ENCODE peak calls at places on chromosomes 3 and 15, in seven cellular contexts. P is colonic mucosa; D is NCI-H1105 treated with DMSO at 0.1 percent for 48 hours; H is mammary epithelial cell; W is right lobe of liver; O is sciatic nerve; M is stimulated activated CD8-positive, alpha-beta memory T cell treated with anti-CD3 and anti-CD28 coated beads, Interleukin-15, amount 100 ng/mL, for 24 hours. L is an unnamed sample.

GRCh38 chr3:194736896-194737600 is 51.4 kb downstream of the FAM43A start:
- DNase-seq in P (no peak), D (no peak), H (no peak), W (no peak), O (no peak), M (no peak), L (no peak)

GRCh38 chr3:12302564-12302963 is 13.7 kb downstream of the PPARG start:
- DNase-seq in P (no peak), D (no peak), H (no peak), W (no peak), O (no peak), M (no peak), L (no peak)

GRCh38 chr3:184687363-184688049 is 24.4 kb downstream of the MAGEF1 start:
- DNase-seq in P (peak; percentile 49), D (no peak), H (no peak), W (peak; percentile 40), O (peak; percentile 80), M (no peak), L (peak; percentile 51)

GRCh38 chr3:29335438-29335837 is 54.6 kb downstream of the RBMS3 start:
- DNase-seq in P (peak; percentile 44), D (peak; percentile 86), H (peak; percentile 93), W (peak; percentile 51), O (peak; percentile 80), M (no peak), L (peak; percentile 31)

GRCh38 chr15:55819397-55820034 is 76.6 kb upstream of the PRTG start:
- DNase-seq in P (no peak), D (no peak), H (no peak), W (no peak), O (no peak), M (no peak), L (no peak)

GRCh38 chr3:148219995-148220394 is 477.7 kb upstream of the AGTR1 start:
- DNase-seq in P (no peak), D (no peak), H (no peak), W (no peak), O (no peak), M (no peak), L (no peak)

GRCh38 chr3:132317229-132317948 is at the start of gene ACP3:
- DNase-seq in P (peak; percentile 51), D (peak; percentile 96), H (peak; percentile 76), W (no peak), O (no peak), M (no peak), L (peak; percentile 40)

GRCh38 chr3:125141596-125142417 is 70.7 kb downstream of the SLC12A8 start:
- DNase-seq in P (peak; percentile 60), D (peak; percentile 37), H (no peak), W (peak; percentile 70), O (peak; percentile 81), M (peak; percentile 31), L (peak; percentile 68)

GRCh38 chr3:57080171-57080570 is 19.7 kb downstream of the SPATA12 start:
- DNase-seq in P (no peak), D (no peak), H (no peak), W (no peak), O (no peak), M (no peak), L (no peak)

GRCh38 chr3:133828576-133829309 is 23.1 kb downstream of the SRPRB start:
- DNase-seq in P (no peak), D (no peak), H (no peak), W (no peak), O (no peak), M (no peak), L (no peak)

GRCh38 chr3:130820976-130821375 is 72.9 kb upstream of the ATP2C1 start:
- DNase-seq in P (no peak), D (no peak), H (peak; percentile 83), W (no peak), O (no peak), M (no peak), L (no peak)

GRCh38 chr3:32500880-32501784 is 1.5 kb downstream of the CMTM6 start:
- DNase-seq in P (no peak), D (no peak), H (no peak), W (peak; percentile 57), O (no peak), M (no peak), L (no peak)

GRCh38 chr3:80384811-80385210 is 617.0 kb upstream of the ROBO1 start:
- DNase-seq in P (no peak), D (no peak), H (no peak), W (no peak), O (no peak), M (no peak), L (no peak)

GRCh38 chr3:123349566-123350450 is 99.1 kb downstream of the ADCY5 start:
- DNase-seq in P (no peak), D (no peak), H (no peak), W (no peak), O (no peak), M (no peak), L (no peak)

GRCh38 chr15:52180196-52180835 is 10.9 kb downstream of the GNB5 start:
- DNase-seq in P (no peak), D (peak; percentile 5), H (no peak), W (no peak), O (no peak), M (no peak), L (peak; percentile 68)

GRCh38 chr15:67185621-67186225 is 68.7 kb downstream of the AAGAB start:
- DNase-seq in P (no peak), D (no peak), H (peak; percentile 56), W (no peak), O (peak; percentile 55), M (no peak), L (no peak)

GRCh38 chr15:41992803-41993190 is 20.4 kb upstream of the EHD4 start:
- DNase-seq in P (no peak), D (no peak), H (no peak), W (no peak), O (no peak), M (no peak), L (no peak)

GRCh38 chr15:64930019-64930652 is 18.4 kb downstream of the ANKDD1A start:
- DNase-seq in P (no peak), D (no peak), H (no peak), W (no peak), O (no peak), M (no peak), L (no peak)

GRCh38 chr15:76310470-76311070 is 699 bp downstream of the ETFA start:
- DNase-seq in P (peak; percentile 50), D (no peak), H (no peak), W (no peak), O (no peak), M (no peak), L (no peak)

GRCh38 chr3:113147608-113148306 is 63.6 kb upstream of the BOC start:
- DNase-seq in P (no peak), D (no peak), H (no peak), W (no peak), O (peak; percentile 68), M (no peak), L (no peak)

GRCh38 chr3:138082992-138083386 is 32.4 kb downstream of the DZIP1L start:
- DNase-seq in P (no peak), D (no peak), H (peak; percentile 31), W (no peak), O (no peak), M (no peak), L (no peak)

GRCh38 chr15:25784876-25785642 is 78.1 kb downstream of the ATP10A start:
- DNase-seq in P (no peak), D (no peak), H (no peak), W (no peak), O (no peak), M (no peak), L (no peak)

GRCh38 chr3:21477896-21478295 is 273.1 kb downstream of the ZNF385D start:
- DNase-seq in P (no peak), D (no peak), H (no peak), W (no peak), O (no peak), M (no peak), L (no peak)

GRCh38 chr3:33277193-33277882 is at the start of gene FBXL2:
- DNase-seq in P (peak; percentile 22), D (peak; percentile 79), H (peak; percentile 68), W (peak; percentile 45), O (peak; percentile 77), M (peak; percentile 13), L (peak; percentile 52)

GRCh38 chr3:98519351-98519750 is 3.4 kb downstream of the CLDND1 start:
- DNase-seq in P (no peak), D (no peak), H (no peak), W (no peak), O (no peak), M (no peak), L (no peak)

GRCh38 chr3:29324180-29324651 is 43.3 kb downstream of the RBMS3 start:
- DNase-seq in P (peak; percentile 20), D (no peak), H (peak; percentile 51), W (peak; percentile 21), O (peak; percentile 72), M (no peak), L (peak; percentile 16)

GRCh38 chr15:100338971-100339444 is 2.8 kb downstream of the ADAMTS17 start:
- DNase-seq in P (peak; percentile 70), D (peak; percentile 6), H (peak; percentile 70), W (peak; percentile 41), O (peak; percentile 76), M (no peak), L (peak; percentile 65)

GRCh38 chr3:129231331-129232119 is 17.9 kb upstream of the COPG1 start:
- DNase-seq in P (no peak), D (no peak), H (peak; percentile 56), W (no peak), O (no peak), M (no peak), L (no peak)

GRCh38 chr3:150177673-150178378 is 207.1 kb upstream of the PFN2 start:
- DNase-seq in P (no peak), D (no peak), H (peak; percentile 69), W (no peak), O (no peak), M (no peak), L (no peak)

GRCh38 chr3:87436781-87437543 is 160.6 kb upstream of the POU1F1 start:
- DNase-seq in P (no peak), D (no peak), H (peak; percentile 57), W (no peak), O (no peak), M (no peak), L (no peak)

GRCh38 chr15:56468271-56468912 is 3.5 kb upstream of the MNS1 start:
- DNase-seq in P (no peak), D (no peak), H (no peak), W (no peak), O (no peak), M (no peak), L (no peak)

GRCh38 chr3:11638669-11639402 is 4.9 kb downstream of the VGLL4 start:
- DNase-seq in P (no peak), D (peak; percentile 48), H (peak; percentile 45), W (no peak), O (no peak), M (no peak), L (no peak)

GRCh38 chr15:67838789-67839332 is 984 bp downstream of the RNU6-1 start:
- DNase-seq in P (peak; percentile 62), D (peak; percentile 78), H (peak; percentile 42), W (peak; percentile 74), O (no peak), M (no peak), L (peak; percentile 73)

GRCh38 chr15:52496776-52497470 is 31.8 kb downstream of the MYO5A start:
- DNase-seq in P (no peak), D (no peak), H (peak; percentile 86), W (no peak), O (no peak), M (no peak), L (no peak)

GRCh38 chr3:191431160-191431822 is 29.7 kb upstream of the PYDC2 start:
- DNase-seq in P (no peak), D (no peak), H (no peak), W (no peak), O (no peak), M (no peak), L (no peak)

GRCh38 chr3:135757421-135757820 is 208.1 kb upstream of the PPP2R3A start:
- DNase-seq in P (no peak), D (no peak), H (peak; percentile 15), W (no peak), O (no peak), M (no peak), L (no peak)

GRCh38 chr3:31116651-31117050 is 222.2 kb upstream of the GADL1 start:
- DNase-seq in P (no peak), D (no peak), H (no peak), W (no peak), O (no peak), M (no peak), L (no peak)

GRCh38 chr3:11735638-11736037 is 91.9 kb upstream of the VGLL4 start:
- DNase-seq in P (peak; percentile 24), D (no peak), H (no peak), W (no peak), O (no peak), M (no peak), L (no peak)

L was measured in mucosa of descending colon.